ENCODE peak calls at places on chromosomes 16 and 17, in four cellular contexts. R is iris pigment epithelial cell; I is ELF-1; T is stimulated activated CD8-positive, alpha-beta memory T cell treated with anti-CD3 and anti-CD28 coated beads, Interleukin-4, amount 100 ng/mL, for 24 hours. O is an unnamed sample.

GRCh38 chr16:57618306-57619132 is 9.9 kb upstream of the ADGRG1 start:
- DNase-seq in I (no peak), R (no peak), T (no peak), O (peak)

GRCh38 chr17:67401106-67401505 is 24.0 kb downstream of the PITPNC1 start:
- DNase-seq in R (no peak), T (no peak), I (no peak), O (no peak)

GRCh38 chr16:89052824-89053724 is 40.6 kb upstream of the ACSF3 start:
- DNase-seq in R (no peak), I (no peak), T (no peak), O (no peak)

GRCh38 chr17:76534831-76535732 is 2.4 kb downstream of the CYGB start:
- DNase-seq in T (no peak), R (no peak), I (no peak), O (no peak)

GRCh38 chr17:74161501-74161850 is 42.0 kb upstream of the RPL38 start:
- DNase-seq in T (no peak), I (no peak), R (no peak), O (no peak)

GRCh38 chr17:21042434-21043295 is at the start of gene USP22:
- DNase-seq in I (peak), R (no peak), T (peak), O (no peak)

GRCh38 chr17:28967240-28968135 is 16.2 kb upstream of the PHF12 start:
- DNase-seq in I (peak), R (no peak), T (no peak), O (no peak)

GRCh38 chr16:31083081-31083480 is 5.7 kb downstream of the PRSS53 start:
- DNase-seq in I (no peak), T (no peak), R (no peak), O (no peak)

GRCh38 chr17:48612854-48613691 is 2.0 kb downstream of the HOXB8 start:
- DNase-seq in T (no peak), I (peak), R (no peak), O (peak)

GRCh38 chr17:72342061-72342460 is 221.2 kb downstream of the SOX9 start:
- DNase-seq in T (no peak), R (no peak), I (no peak), O (no peak)

GRCh38 chr17:1122681-1123396 is 56.9 kb downstream of the ABR start:
- DNase-seq in R (peak), I (peak), T (peak), O (peak)

GRCh38 chr16:57590654-57591085 is 37.8 kb upstream of the ADGRG1 start:
- DNase-seq in R (peak), T (no peak), I (no peak), O (peak)

GRCh38 chr17:71791311-71791710 is 329.5 kb upstream of the SOX9 start:
- DNase-seq in R (no peak), T (no peak), I (no peak), O (no peak)

GRCh38 chr17:41734139-41734948 is at the start of gene HAP1:
- DNase-seq in T (no peak), I (peak), R (peak), O (no peak)

GRCh38 chr16:23274968-23275367 is 27.1 kb upstream of the SCNN1B start:
- DNase-seq in R (peak), I (peak), T (no peak), O (no peak)

GRCh38 chr16:11612110-11612981 is 25.6 kb upstream of the LITAF start:
- DNase-seq in R (peak), I (peak), T (no peak), O (no peak)

GRCh38 chr17:58305626-58306025 is 23.0 kb downstream of the TSPOAP1 start:
- DNase-seq in R (no peak), I (no peak), T (no peak), O (no peak)

GRCh38 chr17:57090560-57091185 is 5.6 kb downstream of the AKAP1 start:
- DNase-seq in T (no peak), I (no peak), R (peak), O (no peak)

GRCh38 chr17:2123467-2124251 is 68.8 kb downstream of the HIC1 start:
- DNase-seq in T (no peak), I (peak), R (peak), O (no peak)